ENCODE peak calls at places on chromosomes 13 and 19, in eight cellular contexts. A, B, D, L, T, O, N and W are unnamed samples.

GRCh38 chr13:26300140-26300539 is 46.2 kb downstream of the CDK8 start:
- DNase-seq in A (no peak), B (no peak), D (peak; percentile 82), L (no peak), T (no peak), O (peak; percentile 2), N (no peak), W (no peak)

GRCh38 chr13:112174476-112175110 is 107.6 kb downstream of the SOX1 start:
- DNase-seq in A (no peak), B (no peak), D (no peak), L (no peak), T (no peak), O (no peak), N (no peak), W (no peak)

GRCh38 chr19:33998739-33999345 is 173.5 kb upstream of the LSM14A start:
- DNase-seq in A (no peak), B (no peak), D (no peak), L (no peak), T (no peak), O (no peak), N (no peak), W (no peak)

GRCh38 chr19:3557461-3558248 is at the start of gene MFSD12:
- DNase-seq in A (peak; percentile 100), B (peak; percentile 99), D (peak; percentile 95), L (peak; percentile 76), T (peak; percentile 96), O (peak; percentile 95), N (peak; percentile 95), W (peak; percentile 96)

GRCh38 chr19:7673995-7674667 is 2.8 kb upstream of the MCEMP1 start:
- DNase-seq in A (no peak), B (peak; percentile 86), D (peak; percentile 65), L (peak; percentile 13), T (peak; percentile 72), O (no peak), N (no peak), W (peak; percentile 70)

GRCh38 chr19:19602136-19602712 is 16.3 kb downstream of the PBX4 start:
- DNase-seq in A (no peak), B (no peak), D (no peak), L (no peak), T (no peak), O (no peak), N (no peak), W (no peak)

GRCh38 chr13:80524447-80525215 is 183.7 kb upstream of the SPRY2 start:
- DNase-seq in A (no peak), B (no peak), D (no peak), L (no peak), T (no peak), O (no peak), N (no peak), W (no peak)

GRCh38 chr13:21124853-21125252 is 51.5 kb downstream of the SKA3 start:
- DNase-seq in A (no peak), B (peak; percentile 10), D (peak; percentile 59), L (no peak), T (no peak), O (no peak), N (no peak), W (no peak)

GRCh38 chr19:15885919-15886318 is 12.0 kb downstream of the CYP4F2 start:
- DNase-seq in A (no peak), B (no peak), D (no peak), L (no peak), T (no peak), O (no peak), N (no peak), W (no peak)

GRCh38 chr19:40808021-40808325 is 9.0 kb downstream of the EGLN2 start:
- DNase-seq in A (no peak), B (no peak), D (no peak), L (no peak), T (no peak), O (no peak), N (no peak), W (no peak)

GRCh38 chr13:40271931-40272775 is 394.3 kb downstream of the FOXO1 start:
- DNase-seq in A (no peak), B (no peak), D (peak; percentile 69), L (peak; percentile 74), T (peak; percentile 94), O (peak; percentile 43), N (peak; percentile 32), W (peak; percentile 78)